ENCODE peak calls at places on chromosome 20, in five cellular contexts. G is nucleus accumbens, H is NCI-H345, W is endothelial cell, P is fibroblast of lung. A is an unnamed sample.

GRCh38 chr20:17557675-17558006 is 12.2 kb upstream of the DSTN start:
- DNase-seq in G (no peak), H (peak; percentile 16), W (no peak), P (peak; percentile 92), A (no peak)

GRCh38 chr20:62751551-62752150 is 43.0 kb downstream of the NTSR1 start:
- DNase-seq in G (no peak), H (no peak), W (no peak), P (no peak), A (no peak)

GRCh38 chr20:9079038-9079731 is 10.3 kb downstream of the PLCB4 start:
- DNase-seq in G (no peak), H (peak; percentile 62), W (no peak), P (no peak), A (no peak)

GRCh38 chr20:21840991-21841390 is 135.5 kb downstream of the PAX1 start:
- DNase-seq in G (no peak), H (no peak), W (no peak), P (no peak), A (no peak)

GRCh38 chr20:63313349-63314014 is 20.5 kb downstream of the COL20A1 start:
- DNase-seq in G (no peak), H (no peak), W (no peak), P (no peak), A (no peak)

GRCh38 chr20:54550776-54551396 is 75.5 kb downstream of the DOK5 start:
- DNase-seq in G (no peak), H (no peak), W (no peak), P (peak; percentile 71), A (no peak)

GRCh38 chr20:34066476-34067090 is 45.5 kb downstream of the EIF2S2 start:
- DNase-seq in G (no peak), H (no peak), W (no peak), P (no peak), A (no peak)

GRCh38 chr20:23362392-23363256 is 642 bp downstream of the GZF1 start:
- DNase-seq in G (no peak), H (peak; percentile 21), W (peak; percentile 48), P (peak; percentile 34), A (no peak)

GRCh38 chr20:54062812-54063280 is 7.5 kb downstream of the BCAS1 start:
- DNase-seq in G (peak; percentile 11), H (peak; percentile 5), W (no peak), P (peak; percentile 45), A (no peak)

GRCh38 chr20:51460163-51460562 is 82.4 kb downstream of the NFATC2 start:
- DNase-seq in G (no peak), H (no peak), W (no peak), P (no peak), A (no peak)

GRCh38 chr20:3505148-3505547 is 34.3 kb downstream of the ATRN start:
- DNase-seq in G (no peak), H (no peak), W (no peak), P (no peak), A (no peak)

GRCh38 chr20:50844430-50845100 is 49.7 kb downstream of the BCAS4 start:
- DNase-seq in G (no peak), H (no peak), W (no peak), P (peak; percentile 97), A (no peak)

GRCh38 chr20:4797275-4797674 is 75.6 kb downstream of the PRND start:
- DNase-seq in G (no peak), H (no peak), W (no peak), P (no peak), A (no peak)

GRCh38 chr20:46512943-46513844 is at the start of gene ZNF334:
- DNase-seq in G (peak; percentile 19), H (peak; percentile 93), W (peak; percentile 63), P (peak; percentile 44), A (peak; percentile 36)